ENCODE peak calls at places on chromosomes 16 and 17, in six cellular contexts. One of them, this sample, is unnamed.

GRCh38 chr16:22941970-22942501 is 128.1 kb downstream of the HS3ST2 start:
- DNase-seq in right atrium auricular region: no peak
- DNase-seq in left ventricle myocardium inferior: no peak
- DNase-seq in tibial nerve: no peak
- DNase-seq in Peyer's patch: no peak
- DNase-seq in cardiac muscle cell: no peak
- DNase-seq in this sample: no peak

GRCh38 chr17:74176546-74177001 is 26.9 kb upstream of the RPL38 start:
- DNase-seq in right atrium auricular region: peak
- DNase-seq in left ventricle myocardium inferior: peak
- DNase-seq in tibial nerve: peak
- DNase-seq in Peyer's patch: peak
- DNase-seq in cardiac muscle cell: peak
- DNase-seq in this sample: peak

GRCh38 chr17:60439501-60439900 is 17.2 kb downstream of the CHCT1 start:
- DNase-seq in right atrium auricular region: no peak
- DNase-seq in left ventricle myocardium inferior: no peak
- DNase-seq in tibial nerve: no peak
- DNase-seq in Peyer's patch: no peak
- DNase-seq in cardiac muscle cell: no peak
- DNase-seq in this sample: peak

GRCh38 chr16:75754126-75754525 is 27.8 kb upstream of the CPHXL start:
- DNase-seq in right atrium auricular region: no peak
- DNase-seq in left ventricle myocardium inferior: no peak
- DNase-seq in tibial nerve: no peak
- DNase-seq in Peyer's patch: no peak
- DNase-seq in cardiac muscle cell: no peak
- DNase-seq in this sample: no peak

GRCh38 chr16:66443269-66443652 is 16.2 kb downstream of the BEAN1 start:
- DNase-seq in right atrium auricular region: no peak
- DNase-seq in left ventricle myocardium inferior: no peak
- DNase-seq in tibial nerve: no peak
- DNase-seq in Peyer's patch: no peak
- DNase-seq in cardiac muscle cell: no peak
- DNase-seq in this sample: no peak

GRCh38 chr17:67258836-67259468 is 14.0 kb upstream of the HELZ start:
- DNase-seq in right atrium auricular region: peak
- DNase-seq in left ventricle myocardium inferior: no peak
- DNase-seq in tibial nerve: no peak
- DNase-seq in Peyer's patch: no peak
- DNase-seq in cardiac muscle cell: no peak
- DNase-seq in this sample: no peak

GRCh38 chr17:9484789-9485188 is 90.8 kb downstream of the STX8 start:
- DNase-seq in right atrium auricular region: no peak
- DNase-seq in left ventricle myocardium inferior: no peak
- DNase-seq in tibial nerve: no peak
- DNase-seq in Peyer's patch: no peak
- DNase-seq in cardiac muscle cell: no peak
- DNase-seq in this sample: no peak

GRCh38 chr16:46972429-46972970 is 974 bp downstream of the DNAJA2 start:
- DNase-seq in right atrium auricular region: no peak
- DNase-seq in left ventricle myocardium inferior: no peak
- DNase-seq in tibial nerve: no peak
- DNase-seq in Peyer's patch: no peak
- DNase-seq in cardiac muscle cell: peak
- DNase-seq in this sample: peak

GRCh38 chr17:17443173-17443572 is 33.6 kb upstream of the MED9 start:
- DNase-seq in right atrium auricular region: no peak
- DNase-seq in left ventricle myocardium inferior: no peak
- DNase-seq in tibial nerve: no peak
- DNase-seq in Peyer's patch: no peak
- DNase-seq in cardiac muscle cell: no peak
- DNase-seq in this sample: no peak

GRCh38 chr17:31453896-31454295 is 62.4 kb downstream of the RAB11FIP4 start:
- DNase-seq in right atrium auricular region: no peak
- DNase-seq in left ventricle myocardium inferior: no peak
- DNase-seq in tibial nerve: no peak
- DNase-seq in Peyer's patch: no peak
- DNase-seq in cardiac muscle cell: no peak
- DNase-seq in this sample: no peak

GRCh38 chr16:3202903-3203539 is 15.0 kb downstream of the OR1F1 start:
- DNase-seq in right atrium auricular region: no peak
- DNase-seq in left ventricle myocardium inferior: no peak
- DNase-seq in tibial nerve: no peak
- DNase-seq in Peyer's patch: no peak
- DNase-seq in cardiac muscle cell: no peak
- DNase-seq in this sample: no peak

GRCh38 chr17:6555331-6556120 is 829 bp downstream of the PITPNM3 start:
- DNase-seq in right atrium auricular region: no peak
- DNase-seq in left ventricle myocardium inferior: no peak
- DNase-seq in tibial nerve: no peak
- DNase-seq in Peyer's patch: peak
- DNase-seq in cardiac muscle cell: no peak
- DNase-seq in this sample: no peak

GRCh38 chr16:49400611-49401010 is 27.0 kb downstream of the C16orf78 start:
- DNase-seq in right atrium auricular region: no peak
- DNase-seq in left ventricle myocardium inferior: no peak
- DNase-seq in tibial nerve: no peak
- DNase-seq in Peyer's patch: no peak
- DNase-seq in cardiac muscle cell: no peak
- DNase-seq in this sample: no peak

GRCh38 chr17:12928736-12929135 is 89.1 kb downstream of the ELAC2 start:
- DNase-seq in right atrium auricular region: no peak
- DNase-seq in left ventricle myocardium inferior: no peak
- DNase-seq in tibial nerve: no peak
- DNase-seq in Peyer's patch: no peak
- DNase-seq in cardiac muscle cell: no peak
- DNase-seq in this sample: no peak

GRCh38 chr16:76956394-76956793 is 234.6 kb upstream of the MON1B start:
- DNase-seq in right atrium auricular region: no peak
- DNase-seq in left ventricle myocardium inferior: no peak
- DNase-seq in tibial nerve: no peak
- DNase-seq in Peyer's patch: no peak
- DNase-seq in cardiac muscle cell: peak
- DNase-seq in this sample: no peak

GRCh38 chr17:68491864-68492263 is 20.4 kb upstream of the PRKAR1A start:
- DNase-seq in right atrium auricular region: no peak
- DNase-seq in left ventricle myocardium inferior: peak
- DNase-seq in tibial nerve: no peak
- DNase-seq in Peyer's patch: no peak
- DNase-seq in cardiac muscle cell: no peak
- DNase-seq in this sample: no peak

GRCh38 chr16:75138233-75138632 is 10.1 kb upstream of the ZFP1 start:
- DNase-seq in right atrium auricular region: no peak
- DNase-seq in left ventricle myocardium inferior: no peak
- DNase-seq in tibial nerve: no peak
- DNase-seq in Peyer's patch: no peak
- DNase-seq in cardiac muscle cell: no peak
- DNase-seq in this sample: no peak

GRCh38 chr16:3292604-3293003 is 9.3 kb downstream of the ZNF263 start:
- DNase-seq in right atrium auricular region: no peak
- DNase-seq in left ventricle myocardium inferior: no peak
- DNase-seq in tibial nerve: no peak
- DNase-seq in Peyer's patch: no peak
- DNase-seq in cardiac muscle cell: no peak
- DNase-seq in this sample: no peak

GRCh38 chr16:27600386-27600785 is 50.4 kb downstream of the KATNIP start:
- DNase-seq in right atrium auricular region: no peak
- DNase-seq in left ventricle myocardium inferior: no peak
- DNase-seq in tibial nerve: no peak
- DNase-seq in Peyer's patch: no peak
- DNase-seq in cardiac muscle cell: peak
- DNase-seq in this sample: no peak

GRCh38 chr16:14132696-14133048 is 61.6 kb downstream of the MRTFB start:
- DNase-seq in right atrium auricular region: no peak
- DNase-seq in left ventricle myocardium inferior: no peak
- DNase-seq in tibial nerve: no peak
- DNase-seq in Peyer's patch: no peak
- DNase-seq in cardiac muscle cell: no peak
- DNase-seq in this sample: no peak

GRCh38 chr17:45197108-45197507 is 24.6 kb upstream of the FMNL1 start:
- DNase-seq in right atrium auricular region: no peak
- DNase-seq in left ventricle myocardium inferior: no peak
- DNase-seq in tibial nerve: no peak
- DNase-seq in Peyer's patch: no peak
- DNase-seq in cardiac muscle cell: no peak
- DNase-seq in this sample: no peak

GRCh38 chr16:59212492-59213024 is 478.4 kb upstream of the GOT2 start:
- DNase-seq in right atrium auricular region: no peak
- DNase-seq in left ventricle myocardium inferior: no peak
- DNase-seq in tibial nerve: no peak
- DNase-seq in Peyer's patch: no peak
- DNase-seq in cardiac muscle cell: no peak
- DNase-seq in this sample: no peak

GRCh38 chr16:59213952-59214351 is 479.8 kb upstream of the GOT2 start:
- DNase-seq in right atrium auricular region: no peak
- DNase-seq in left ventricle myocardium inferior: no peak
- DNase-seq in tibial nerve: no peak
- DNase-seq in Peyer's patch: no peak
- DNase-seq in cardiac muscle cell: no peak
- DNase-seq in this sample: no peak

GRCh38 chr16:59205403-59205802 is 471.3 kb upstream of the GOT2 start:
- DNase-seq in right atrium auricular region: no peak
- DNase-seq in left ventricle myocardium inferior: no peak
- DNase-seq in tibial nerve: no peak
- DNase-seq in Peyer's patch: no peak
- DNase-seq in cardiac muscle cell: no peak
- DNase-seq in this sample: no peak

GRCh38 chr16:59214455-59214854 is 480.3 kb upstream of the GOT2 start:
- DNase-seq in right atrium auricular region: no peak
- DNase-seq in left ventricle myocardium inferior: no peak
- DNase-seq in tibial nerve: no peak
- DNase-seq in Peyer's patch: no peak
- DNase-seq in cardiac muscle cell: no peak
- DNase-seq in this sample: no peak

DNA sequence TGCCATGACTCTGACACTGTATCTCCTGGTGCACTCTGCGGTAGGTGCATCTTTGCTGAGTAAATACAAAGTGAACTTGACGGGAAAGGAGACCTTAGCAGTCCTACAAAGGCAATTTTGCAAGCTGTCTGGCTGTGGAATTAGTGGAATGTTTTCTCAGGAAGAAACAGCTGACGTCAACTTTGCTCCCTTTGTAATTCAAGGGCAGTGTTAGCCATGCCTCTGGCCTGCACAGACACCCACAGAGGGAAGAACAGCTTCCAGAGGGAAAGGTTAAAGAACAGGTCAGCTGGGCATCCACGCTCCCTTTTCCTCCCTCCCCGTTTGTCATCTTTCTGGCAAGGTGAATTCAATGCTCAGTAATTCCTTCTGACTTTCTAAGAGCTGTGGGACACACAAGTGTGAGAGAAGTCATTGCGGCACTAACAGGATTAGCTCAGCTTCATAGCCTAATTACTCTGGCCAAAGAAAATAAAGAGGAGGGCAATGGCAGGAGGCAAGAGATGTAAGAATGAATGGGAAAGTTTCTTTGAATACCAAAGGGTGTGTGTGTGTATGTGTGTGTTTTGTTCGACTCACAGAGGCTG is 476.9 kb upstream of the GOT2 start:
- DNase-seq in right atrium auricular region: peak
- DNase-seq in left ventricle myocardium inferior: no peak
- DNase-seq in tibial nerve: peak
- DNase-seq in Peyer's patch: no peak
- DNase-seq in cardiac muscle cell: peak
- DNase-seq in this sample: no peak
- H3K27ac ChIP-seq in right atrium auricular region: peak
- H3K27ac ChIP-seq in left ventricle myocardium inferior: peak
- H3K27ac ChIP-seq in tibial nerve: peak
- H3K27ac ChIP-seq in Peyer's patch: no peak
- H3K27ac ChIP-seq in cardiac muscle cell: peak
- H3K27ac ChIP-seq in this sample: no peak

GRCh38 chr17:41518031-41518430 is 659 bp downstream of the KRT15 start:
- DNase-seq in right atrium auricular region: no peak
- DNase-seq in left ventricle myocardium inferior: no peak
- DNase-seq in tibial nerve: no peak
- DNase-seq in Peyer's patch: no peak
- DNase-seq in cardiac muscle cell: no peak
- DNase-seq in this sample: peak
- H3K27ac ChIP-seq in right atrium auricular region: no peak
- H3K27ac ChIP-seq in left ventricle myocardium inferior: no peak
- H3K27ac ChIP-seq in tibial nerve: no peak
- H3K27ac ChIP-seq in Peyer's patch: no peak
- H3K27ac ChIP-seq in cardiac muscle cell: no peak
- H3K27ac ChIP-seq in this sample: no peak

DNA sequence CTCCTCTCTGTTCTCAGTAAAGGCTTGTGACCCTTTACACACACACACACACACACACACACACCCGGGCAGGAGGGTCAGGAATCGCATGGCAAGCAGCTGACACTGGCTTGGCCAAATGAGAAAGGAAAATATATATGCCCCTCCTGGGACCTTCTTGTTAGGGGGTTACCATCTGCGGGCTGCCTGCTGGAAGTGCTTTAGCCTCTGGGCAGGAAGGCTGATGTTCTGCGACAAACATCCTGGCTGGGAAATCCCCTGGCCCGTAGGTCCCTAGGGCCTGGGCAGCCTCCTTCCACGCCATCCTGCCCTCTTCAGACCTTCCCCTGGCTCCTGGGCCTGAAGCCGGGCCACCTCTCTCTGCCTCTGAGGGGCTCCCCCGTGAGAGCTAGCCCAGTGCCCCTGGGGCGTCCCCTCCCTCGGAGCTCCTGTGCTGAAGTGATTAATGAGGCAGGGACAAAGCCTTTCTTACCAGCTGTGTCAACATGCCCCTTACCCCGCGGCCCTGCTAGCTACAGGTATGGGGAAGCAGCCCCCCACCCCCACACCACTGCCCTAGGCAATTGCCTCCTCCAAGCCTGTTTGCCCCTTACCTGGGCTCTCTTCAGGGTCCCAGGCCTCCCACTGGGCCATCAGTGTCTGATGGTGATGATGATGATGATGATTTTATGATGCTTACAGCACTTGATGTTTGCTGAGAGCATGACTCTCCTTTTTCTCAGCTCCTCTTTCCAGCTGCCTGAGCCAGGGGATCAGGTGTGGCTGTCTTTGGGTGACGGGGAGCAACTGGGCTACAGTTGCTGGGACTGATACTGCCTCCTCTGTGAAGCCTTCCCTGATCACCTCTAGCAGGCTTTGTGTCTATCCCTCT is 32.8 kb upstream of the ETV4 start:
- DNase-seq in right atrium auricular region: no peak
- DNase-seq in left ventricle myocardium inferior: no peak
- DNase-seq in tibial nerve: no peak
- DNase-seq in Peyer's patch: peak
- DNase-seq in cardiac muscle cell: no peak
- DNase-seq in this sample: peak
- H3K27ac ChIP-seq in right atrium auricular region: peak
- H3K27ac ChIP-seq in left ventricle myocardium inferior: peak
- H3K27ac ChIP-seq in tibial nerve: peak
- H3K27ac ChIP-seq in Peyer's patch: no peak
- H3K27ac ChIP-seq in cardiac muscle cell: no peak
- H3K27ac ChIP-seq in this sample: no peak

DNA sequence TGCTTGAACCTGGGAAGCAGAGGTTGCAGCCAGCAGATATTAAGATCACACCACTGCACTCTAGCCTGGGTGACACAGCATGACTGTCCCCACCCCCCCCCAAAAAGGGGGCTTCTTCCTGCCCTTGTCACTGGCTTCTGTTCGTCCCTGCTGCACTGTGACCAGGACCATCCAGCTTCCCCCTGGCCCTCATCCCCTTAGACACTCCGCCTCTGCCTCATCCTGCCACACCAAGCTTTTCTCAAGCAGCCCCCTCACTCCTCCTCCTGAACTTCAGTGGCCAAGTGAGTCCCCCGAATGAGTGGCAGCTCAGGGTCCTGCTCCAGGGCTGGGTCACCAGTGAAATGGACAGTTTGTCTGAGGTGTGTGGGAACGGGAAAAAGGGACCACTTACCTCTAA is 177.3 kb downstream of the CPPED1 start:
- DNase-seq in right atrium auricular region: no peak
- DNase-seq in left ventricle myocardium inferior: no peak
- DNase-seq in tibial nerve: no peak
- DNase-seq in Peyer's patch: no peak
- DNase-seq in cardiac muscle cell: no peak
- DNase-seq in this sample: no peak
- H3K27ac ChIP-seq in right atrium auricular region: no peak
- H3K27ac ChIP-seq in left ventricle myocardium inferior: no peak
- H3K27ac ChIP-seq in tibial nerve: no peak
- H3K27ac ChIP-seq in Peyer's patch: no peak
- H3K27ac ChIP-seq in cardiac muscle cell: no peak
- H3K27ac ChIP-seq in this sample: no peak

This sample was measured in MM.1S.